ENCODE peak calls at places on chromosomes 13 and 19, in ten cellular contexts. X, R, K, I, Q, O, E, G, S and H are unnamed samples.

GRCh38 chr13:108463365-108463764 is 166.0 kb upstream of the MYO16 start:
- DNase-seq in X (no peak), R (no peak), K (peak; percentile 95), I (peak; percentile 8), Q (peak; percentile 93), O (peak; percentile 46), E (no peak), G (no peak), S (peak; percentile 62), H (no peak)

GRCh38 chr13:39506559-39507390 is 96.2 kb downstream of the LHFPL6 start:
- DNase-seq in X (no peak), R (no peak), K (no peak), I (no peak), Q (peak; percentile 98), O (no peak), E (no peak), G (no peak), S (no peak), H (peak; percentile 13)

GRCh38 chr19:56538761-56539263 is at the start of gene ZFP28:
- DNase-seq in X (peak; percentile 33), R (no peak), K (no peak), I (peak; percentile 67), Q (no peak), O (no peak), E (no peak), G (peak; percentile 58), S (no peak), H (peak; percentile 93)

GRCh38 chr19:9205506-9206113 is 13.8 kb downstream of the OR7D4 start:
- DNase-seq in X (peak; percentile 20), R (no peak), K (peak; percentile 53), I (peak; percentile 50), Q (peak; percentile 60), O (peak; percentile 79), E (peak; percentile 66), G (peak; percentile 23), S (peak; percentile 32), H (peak; percentile 43)

GRCh38 chr19:47013041-47013517 is 6.6 kb upstream of the NPAS1 start:
- DNase-seq in X (peak; percentile 45), R (peak; percentile 57), K (peak; percentile 83), I (peak; percentile 67), Q (peak; percentile 71), O (peak; percentile 84), E (peak; percentile 60), G (peak; percentile 82), S (peak; percentile 83), H (peak; percentile 72)

GRCh38 chr13:29162638-29163037 is 342.5 kb downstream of the MTUS2 start:
- DNase-seq in X (no peak), R (no peak), K (peak; percentile 68), I (no peak), Q (no peak), O (peak; percentile 10), E (no peak), G (no peak), S (peak; percentile 30), H (no peak)

GRCh38 chr13:41706189-41706588 is 248.8 kb downstream of the RGCC start:
- DNase-seq in X (no peak), R (no peak), K (no peak), I (no peak), Q (no peak), O (no peak), E (no peak), G (no peak), S (no peak), H (no peak)

GRCh38 chr19:19460761-19461265 is 54.5 kb downstream of the TSSK6 start:
- DNase-seq in X (no peak), R (no peak), K (no peak), I (no peak), Q (no peak), O (no peak), E (peak; percentile 61), G (peak; percentile 55), S (no peak), H (no peak)

GRCh38 chr19:1512671-1513491 is at the start of gene ADAMTSL5:
- DNase-seq in X (no peak), R (no peak), K (peak; percentile 56), I (no peak), Q (peak; percentile 77), O (peak; percentile 89), E (peak; percentile 58), G (no peak), S (peak; percentile 74), H (no peak)

GRCh38 chr13:51495300-51495699 is 42.5 kb upstream of the INTS6 start:
- DNase-seq in X (no peak), R (no peak), K (no peak), I (no peak), Q (no peak), O (no peak), E (no peak), G (no peak), S (no peak), H (no peak)

GRCh38 chr13:110434629-110435028 is 126.9 kb downstream of the RAB20 start:
- DNase-seq in X (no peak), R (no peak), K (no peak), I (no peak), Q (no peak), O (no peak), E (no peak), G (no peak), S (no peak), H (no peak)

GRCh38 chr13:20973886-20974285 is 71.3 kb upstream of the XPO4 start:
- DNase-seq in X (no peak), R (no peak), K (no peak), I (no peak), Q (no peak), O (no peak), E (no peak), G (no peak), S (no peak), H (no peak)

GRCh38 chr13:102128216-102128800 is 273.5 kb downstream of the FGF14 start:
- DNase-seq in X (no peak), R (peak; percentile 77), K (peak; percentile 81), I (no peak), Q (peak; percentile 95), O (no peak), E (no peak), G (no peak), S (no peak), H (no peak)

GRCh38 chr19:30999726-31000125 is 349.5 kb downstream of the TSHZ3 start:
- DNase-seq in X (no peak), R (no peak), K (no peak), I (no peak), Q (no peak), O (no peak), E (no peak), G (no peak), S (no peak), H (no peak)

GRCh38 chr19:18612772-18613588 is at the start of gene TMEM59L:
- DNase-seq in X (no peak), R (no peak), K (no peak), I (peak; percentile 26), Q (no peak), O (no peak), E (peak; percentile 56), G (peak; percentile 3), S (no peak), H (peak; percentile 36)

GRCh38 chr19:28239270-28239669 is 973.7 kb downstream of the UQCRFS1 start:
- DNase-seq in X (no peak), R (no peak), K (peak; percentile 40), I (peak; percentile 12), Q (no peak), O (no peak), E (no peak), G (no peak), S (peak; percentile 31), H (peak; percentile 1)

GRCh38 chr19:33177417-33177976 is 16.6 kb upstream of the LRP3 start:
- DNase-seq in X (no peak), R (no peak), K (no peak), I (no peak), Q (no peak), O (peak; percentile 86), E (peak; percentile 85), G (peak; percentile 53), S (peak; percentile 88), H (peak; percentile 84)

GRCh38 chr19:1266818-1267440 is 2.2 kb upstream of the CIRBP start:
- DNase-seq in X (peak; percentile 54), R (no peak), K (peak; percentile 48), I (peak; percentile 31), Q (peak; percentile 56), O (peak; percentile 87), E (peak; percentile 71), G (peak; percentile 11), S (peak; percentile 56), H (no peak)

GRCh38 chr13:58953638-58954037 is 1210.1 kb downstream of the DIAPH3 start:
- DNase-seq in X (no peak), R (no peak), K (peak; percentile 84), I (no peak), Q (no peak), O (no peak), E (no peak), G (peak; percentile 9), S (no peak), H (no peak)

GRCh38 chr13:49679244-49679643 is 12.0 kb downstream of the EBPL start:
- DNase-seq in X (no peak), R (no peak), K (no peak), I (no peak), Q (peak; percentile 28), O (peak; percentile 19), E (peak; percentile 10), G (no peak), S (peak; percentile 11), H (no peak)

GRCh38 chr19:56189785-56190184 is 7.8 kb downstream of the ZSCAN5B start:
- DNase-seq in X (no peak), R (no peak), K (no peak), I (no peak), Q (no peak), O (no peak), E (no peak), G (no peak), S (peak; percentile 19), H (no peak)

GRCh38 chr19:1794424-1795185 is 17.5 kb downstream of the ATP8B3 start:
- DNase-seq in X (no peak), R (no peak), K (no peak), I (no peak), Q (no peak), O (no peak), E (no peak), G (no peak), S (no peak), H (no peak)